ENCODE peak calls at places on chromosomes 2 and 18, in ten cellular contexts. K, Q, D, R, X, L, W, H, J and E are unnamed samples.

GRCh38 chr2:161414385-161415040 is 1.6 kb upstream of the TBR1 start:
- DNase-seq in R (peak), D (no peak), L (peak), X (no peak), Q (no peak), H (no peak), K (peak), J (no peak), W (peak), E (no peak)

GRCh38 chr2:127941461-127941860 is 55.7 kb upstream of the AMMECR1L start:
- DNase-seq in H (no peak), K (no peak), J (no peak), Q (no peak), W (no peak), D (no peak), R (no peak), L (no peak), X (peak), E (no peak)

GRCh38 chr18:45957100-45957499 is 10.0 kb downstream of the EPG5 start:
- DNase-seq in X (peak), H (no peak), Q (no peak), J (no peak), D (no peak), R (no peak), K (no peak), L (peak), W (no peak), E (peak)

GRCh38 chr2:19868705-19869550 is 32.9 kb downstream of the TTC32 start:
- DNase-seq in K (no peak), Q (no peak), W (peak), J (peak), L (peak), H (peak), X (no peak), D (no peak), R (peak), E (no peak)

GRCh38 chr18:37438417-37439180 is 127.0 kb downstream of the CELF4 start:
- DNase-seq in D (no peak), K (no peak), W (no peak), R (peak), J (no peak), X (no peak), H (no peak), L (no peak), Q (no peak), E (no peak)

GRCh38 chr2:170819941-170820646 is 3.4 kb downstream of the GAD1 start:
- DNase-seq in J (no peak), Q (no peak), D (no peak), H (no peak), K (no peak), R (no peak), X (no peak), L (no peak), W (no peak), E (no peak)

GRCh38 chr2:134861173-134861572 is 22.8 kb downstream of the ACMSD start:
- DNase-seq in K (no peak), D (no peak), X (no peak), R (no peak), J (no peak), H (no peak), L (no peak), Q (no peak), W (no peak), E (no peak)

GRCh38 chr2:238007924-238008323 is 41.1 kb downstream of the UBE2F start:
- DNase-seq in R (no peak), K (no peak), D (no peak), Q (no peak), L (no peak), H (no peak), X (no peak), W (peak), J (no peak), E (no peak)

GRCh38 chr2:107588960-107589542 is 237.6 kb upstream of the RGPD4 start:
- DNase-seq in J (no peak), K (no peak), H (no peak), X (no peak), W (no peak), L (peak), D (no peak), Q (no peak), R (peak), E (no peak)

GRCh38 chr2:240060977-240061591 is 7.8 kb upstream of the OR6B3 start:
- DNase-seq in X (peak), D (no peak), Q (peak), L (peak), K (no peak), H (no peak), W (no peak), J (no peak), R (peak), E (peak)

GRCh38 chr18:23135679-23136325 is 517 bp downstream of the CABLES1 start:
- DNase-seq in X (no peak), W (peak), D (no peak), J (no peak), L (no peak), Q (peak), H (no peak), R (peak), K (peak), E (no peak)

GRCh38 chr2:190468814-190469569 is 60.8 kb downstream of the MFSD6 start:
- DNase-seq in K (peak), H (peak), L (peak), J (no peak), R (peak), X (peak), W (no peak), D (no peak), Q (peak), E (peak)

GRCh38 chr2:222926915-222927314 is 66.1 kb downstream of the ACSL3 start:
- DNase-seq in R (no peak), X (no peak), J (no peak), D (no peak), K (no peak), H (no peak), L (no peak), Q (no peak), W (no peak), E (no peak)

GRCh38 chr18:47979611-47980200 is 49.2 kb upstream of the SMAD2 start:
- DNase-seq in Q (no peak), H (no peak), L (no peak), W (no peak), D (no peak), R (no peak), K (no peak), X (no peak), J (no peak), E (no peak)

GRCh38 chr2:199160677-199161465 is 296.9 kb downstream of the SATB2 start:
- DNase-seq in L (peak), J (no peak), W (no peak), K (no peak), H (no peak), D (no peak), X (no peak), Q (no peak), R (no peak), E (no peak)

GRCh38 chr2:143161982-143162837 is 33.0 kb downstream of the ARHGAP15 start:
- DNase-seq in K (no peak), W (no peak), J (peak), R (peak), D (no peak), X (peak), L (peak), Q (no peak), H (peak), E (peak)

GRCh38 chr2:127047054-127047453 is 59.9 kb downstream of the BIN1 start:
- DNase-seq in L (no peak), D (no peak), H (no peak), X (no peak), J (no peak), Q (no peak), R (no peak), K (no peak), W (peak), E (no peak)

GRCh38 chr18:32454667-32455066 is 16.0 kb downstream of the GAREM1 start:
- DNase-seq in X (no peak), J (no peak), H (no peak), W (no peak), D (no peak), Q (no peak), K (no peak), R (no peak), L (peak), E (no peak)

GRCh38 chr2:209917154-209917771 is 85.2 kb upstream of the RPE start:
- DNase-seq in L (no peak), Q (no peak), J (no peak), R (no peak), X (no peak), H (no peak), W (no peak), K (no peak), D (no peak), E (no peak)

GRCh38 chr2:239252433-239253200 is 148.2 kb downstream of the HDAC4 start:
- DNase-seq in D (no peak), J (no peak), H (no peak), L (no peak), R (peak), W (peak), K (no peak), X (no peak), Q (peak), E (no peak)

GRCh38 chr18:36127866-36128845 is 984 bp downstream of the SLC39A6 start:
- DNase-seq in R (peak), L (peak), J (no peak), W (no peak), K (peak), H (peak), Q (no peak), D (no peak), X (no peak), E (no peak)

GRCh38 chr2:50401772-50402653 is 629.9 kb downstream of the NRXN1 start:
- DNase-seq in X (peak), W (no peak), L (peak), R (peak), Q (peak), J (no peak), D (no peak), H (peak), K (peak), E (no peak)

GRCh38 chr2:186349508-186349907 is 136.6 kb upstream of the ZC3H15 start:
- DNase-seq in X (peak), J (no peak), L (peak), D (no peak), Q (peak), R (no peak), K (no peak), H (no peak), W (no peak), E (peak)

GRCh38 chr2:216519154-216519762 is 20.6 kb downstream of the RPL37A start:
- DNase-seq in L (peak), K (no peak), R (peak), D (no peak), X (peak), Q (peak), H (peak), J (no peak), W (no peak), E (no peak)